ENCODE peak calls at places on chromosomes 13 and 19, in five cellular contexts. P is astrocyte of the spinal cord; B is NCI-H774; I is stimulated activated CD4-positive, alpha-beta T cell treated with anti-CD3 and anti-CD28 coated beads, Interleukin-15, amount 100 ng/mL, for 24 hours; G is neural progenitor cell. O is an unnamed sample.

GRCh38 chr13:90562388-90562787 is 785.1 kb upstream of the MIR17HG start:
- DNase-seq in P (no peak), I (no peak), B (no peak), G (no peak), O (peak; percentile 13)

GRCh38 chr13:50378513-50378970 is 363.3 kb downstream of the KCNRG start:
- DNase-seq in P (no peak), G (no peak), I (no peak), B (no peak), O (peak; percentile 21)

GRCh38 chr19:17762505-17763229 is 11.4 kb downstream of the FCHO1 start:
- DNase-seq in I (peak; percentile 50), P (peak; percentile 61), B (no peak), G (peak; percentile 94), O (peak; percentile 55)

GRCh38 chr13:75896271-75896670 is 260.1 kb downstream of the LMO7 start:
- DNase-seq in I (no peak), G (no peak), B (no peak), P (peak; percentile 8), O (no peak)

GRCh38 chr13:38630780-38631179 is 56.1 kb upstream of the FREM2 start:
- DNase-seq in I (no peak), G (no peak), P (no peak), B (no peak), O (no peak)

GRCh38 chr19:41344162-41344561 is 9.6 kb downstream of the TGFB1 start:
- DNase-seq in B (no peak), P (no peak), G (no peak), I (no peak), O (no peak)

GRCh38 chr13:101955764-101956163 is 446.1 kb downstream of the FGF14 start:
- DNase-seq in P (no peak), I (no peak), B (no peak), G (no peak), O (no peak)

GRCh38 chr13:89153941-89154340 is 1482.8 kb downstream of the SLITRK5 start:
- DNase-seq in P (peak; percentile 23), B (no peak), G (no peak), I (no peak), O (no peak)

GRCh38 chr13:30403491-30403890 is 18.8 kb upstream of the UBE2L5 start:
- DNase-seq in B (no peak), I (no peak), P (no peak), G (no peak), O (no peak)

GRCh38 chr13:37753776-37754175 is 115.8 kb downstream of the TRPC4 start:
- DNase-seq in G (peak; percentile 52), P (no peak), B (no peak), I (no peak), O (no peak)

GRCh38 chr13:25692156-25692555 is 320.4 kb downstream of the ATP8A2 start:
- DNase-seq in B (no peak), P (no peak), G (peak; percentile 45), I (no peak), O (peak; percentile 89)

GRCh38 chr13:94515352-94515751 is 35.9 kb upstream of the DCT start:
- DNase-seq in G (no peak), B (no peak), I (no peak), P (no peak), O (no peak)

GRCh38 chr13:113849546-113849945 is 14.3 kb downstream of the GAS6 start:
- DNase-seq in I (no peak), G (no peak), P (no peak), B (no peak), O (no peak)

GRCh38 chr13:59623516-59623915 is 540.2 kb downstream of the DIAPH3 start:
- DNase-seq in I (no peak), B (no peak), P (no peak), G (no peak), O (no peak)

GRCh38 chr13:99993660-99994455 is 12.3 kb downstream of the ZIC2 start:
- DNase-seq in P (peak; percentile 54), B (no peak), I (no peak), G (peak; percentile 17), O (no peak)

GRCh38 chr19:49689133-49690072 is at the start of gene ADM5:
- DNase-seq in G (peak; percentile 56), B (peak; percentile 53), P (no peak), I (peak; percentile 61), O (peak; percentile 66)

GRCh38 chr13:108346376-108346775 is 76.9 kb downstream of the TNFSF13B start:
- DNase-seq in P (no peak), B (no peak), G (no peak), I (peak; percentile 7), O (no peak)

GRCh38 chr13:75762066-75762937 is 126.2 kb downstream of the LMO7 start:
- DNase-seq in G (no peak), I (peak; percentile 31), B (no peak), P (no peak), O (no peak)

GRCh38 chr19:2777952-2778683 is 5.0 kb downstream of the SGTA start:
- DNase-seq in G (no peak), I (no peak), B (no peak), P (no peak), O (no peak)

GRCh38 chr13:102561933-102562332 is 34.9 kb upstream of the TPP2 start:
- DNase-seq in I (no peak), G (no peak), B (no peak), P (no peak), O (no peak)

GRCh38 chr19:41860419-41861097 is 503 bp downstream of the RPS19 start:
- DNase-seq in P (no peak), I (peak; percentile 56), G (peak; percentile 30), B (no peak), O (no peak)

GRCh38 chr19:996051-996838 is 4.0 kb upstream of the GRIN3B start:
- DNase-seq in P (peak; percentile 45), I (peak; percentile 71), G (peak; percentile 62), B (peak; percentile 33), O (no peak)

GRCh38 chr13:51697855-51698254 is 106.1 kb downstream of the DHRS12 start:
- DNase-seq in G (no peak), B (no peak), I (no peak), P (no peak), O (no peak)

GRCh38 chr13:99347911-99348451 is 40.8 kb upstream of the GPR183 start:
- DNase-seq in I (no peak), B (no peak), P (no peak), G (no peak), O (no peak)

GRCh38 chr19:48754950-48755645 is at the start of gene FGF21:
- DNase-seq in G (no peak), P (no peak), B (no peak), I (no peak), O (no peak)

GRCh38 chr13:80458546-80458945 is 117.6 kb upstream of the SPRY2 start:
- DNase-seq in G (no peak), B (no peak), P (peak; percentile 72), I (no peak), O (no peak)

GRCh38 chr19:42074513-42075363 is 1.2 kb upstream of the ZNF574 start:
- DNase-seq in G (no peak), B (no peak), P (no peak), I (peak; percentile 20), O (no peak)

GRCh38 chr19:18488838-18489626 is 32.8 kb downstream of the ELL start:
- DNase-seq in G (peak; percentile 81), P (no peak), B (peak; percentile 45), I (no peak), O (no peak)

GRCh38 chr13:63853816-63854215 is 2438.2 kb upstream of the PCDH20 start:
- DNase-seq in B (no peak), P (no peak), I (no peak), G (no peak), O (no peak)

GRCh38 chr13:113034451-113035208 is 65.6 kb downstream of the MCF2L start:
- DNase-seq in P (peak; percentile 47), B (peak; percentile 15), I (no peak), G (peak; percentile 61), O (peak; percentile 7)

GRCh38 chr19:49019242-49019932 is 2.5 kb upstream of the LHB start:
- DNase-seq in B (peak; percentile 67), I (peak; percentile 77), P (no peak), G (peak; percentile 77), O (peak; percentile 39)

GRCh38 chr19:14337510-14337909 is 43.7 kb upstream of the ADGRE5 start:
- DNase-seq in B (peak; percentile 23), I (peak; percentile 58), G (peak; percentile 58), P (no peak), O (no peak)

GRCh38 chr13:100673831-100674362 is 698 bp downstream of the TMTC4 start:
- DNase-seq in G (no peak), B (no peak), P (peak; percentile 94), I (peak; percentile 50), O (no peak)

GRCh38 chr13:44969858-44970484 is 19.3 kb downstream of the NUFIP1 start:
- DNase-seq in P (peak; percentile 79), G (peak; percentile 82), B (peak; percentile 8), I (no peak), O (peak; percentile 67)

GRCh38 chr13:30719521-30719914 is 15.8 kb upstream of the ALOX5AP start:
- DNase-seq in P (no peak), I (no peak), G (no peak), B (no peak), O (no peak)

O was measured in NCI-H748 treated with DMSO at 0.1 percent for 48 hours.